ENCODE peak calls at places on chromosomes 16 and 17, in four cellular contexts. One of them, this sample, is unnamed.
A peak's percentile ranks its signal among the peaks of the same experiment; 100 is the strongest.

GRCh38 chr16:54654429-54654828 is 276.2 kb upstream of the IRX5 start:
- DNase-seq in HCT116: no peak
- DNase-seq in foreskin fibroblast: no peak
- DNase-seq in cardiac muscle cell: no peak
- DNase-seq in this sample: no peak

GRCh38 chr17:73855933-73856332 is 211.7 kb upstream of the SDK2 start:
- DNase-seq in HCT116: no peak
- DNase-seq in foreskin fibroblast: no peak
- DNase-seq in cardiac muscle cell: peak; percentile 74
- DNase-seq in this sample: no peak

GRCh38 chr17:78934681-78935418 is 9.7 kb upstream of the TIMP2 start:
- DNase-seq in cardiac muscle cell: no peak
- DNase-seq in HCT116: no peak
- DNase-seq in foreskin fibroblast: peak; percentile 45
- DNase-seq in this sample: no peak

GRCh38 chr17:71846561-71846960 is 274.3 kb upstream of the SOX9 start:
- DNase-seq in foreskin fibroblast: no peak
- DNase-seq in HCT116: no peak
- DNase-seq in cardiac muscle cell: no peak
- DNase-seq in this sample: no peak

GRCh38 chr17:29723283-29724047 is 100.8 kb upstream of the CORO6 start:
- DNase-seq in HCT116: no peak
- DNase-seq in cardiac muscle cell: no peak
- DNase-seq in foreskin fibroblast: no peak
- DNase-seq in this sample: no peak

GRCh38 chr17:72446525-72447250 is 325.9 kb downstream of the SOX9 start:
- DNase-seq in HCT116: no peak
- DNase-seq in foreskin fibroblast: no peak
- DNase-seq in cardiac muscle cell: no peak
- DNase-seq in this sample: no peak

GRCh38 chr16:89842471-89843408 is 14.5 kb downstream of the SPIRE2 start:
- DNase-seq in foreskin fibroblast: peak; percentile 59
- DNase-seq in cardiac muscle cell: peak; percentile 27
- DNase-seq in HCT116: no peak
- DNase-seq in this sample: no peak

GRCh38 chr17:13413001-13413400 is 188.7 kb downstream of the HS3ST3A1 start:
- DNase-seq in foreskin fibroblast: peak; percentile 42
- DNase-seq in HCT116: no peak
- DNase-seq in cardiac muscle cell: peak; percentile 68
- DNase-seq in this sample: no peak

GRCh38 chr17:67993998-67994361 is 2.3 kb downstream of the C17orf58 start:
- DNase-seq in HCT116: no peak
- DNase-seq in foreskin fibroblast: peak; percentile 26
- DNase-seq in cardiac muscle cell: peak; percentile 21
- DNase-seq in this sample: no peak

GRCh38 chr17:62653831-62654829 is 26.7 kb downstream of the MRC2 start:
- DNase-seq in HCT116: no peak
- DNase-seq in foreskin fibroblast: peak; percentile 95
- DNase-seq in cardiac muscle cell: peak; percentile 66
- DNase-seq in this sample: no peak

GRCh38 chr17:79775635-79776034 is 2.3 kb upstream of the CBX2 start:
- DNase-seq in cardiac muscle cell: no peak
- DNase-seq in HCT116: no peak
- DNase-seq in foreskin fibroblast: no peak
- DNase-seq in this sample: no peak

GRCh38 chr17:47388825-47389224 is 65.1 kb downstream of the EFCAB13 start:
- DNase-seq in HCT116: no peak
- DNase-seq in foreskin fibroblast: no peak
- DNase-seq in cardiac muscle cell: no peak
- DNase-seq in this sample: no peak

GRCh38 chr16:50040028-50040427 is 15.0 kb downstream of the CNEP1R1 start:
- DNase-seq in cardiac muscle cell: peak; percentile 3
- DNase-seq in HCT116: no peak
- DNase-seq in foreskin fibroblast: no peak
- DNase-seq in this sample: no peak

GRCh38 chr17:15442316-15443185 is 24.9 kb downstream of the CDRT4 start:
- DNase-seq in HCT116: no peak
- DNase-seq in foreskin fibroblast: peak; percentile 51
- DNase-seq in cardiac muscle cell: no peak
- DNase-seq in this sample: no peak

GRCh38 chr16:78444-79145 is 570 bp downstream of the MPG start:
- DNase-seq in foreskin fibroblast: peak; percentile 67
- DNase-seq in cardiac muscle cell: peak; percentile 63
- DNase-seq in HCT116: no peak
- DNase-seq in this sample: no peak

GRCh38 chr17:31687505-31688126 is 171.4 kb downstream of the COPRS start:
- DNase-seq in foreskin fibroblast: no peak
- DNase-seq in HCT116: no peak
- DNase-seq in cardiac muscle cell: no peak
- DNase-seq in this sample: peak; percentile 62

GRCh38 chr16:12208341-12209035 is 232.0 kb downstream of the SNX29 start:
- DNase-seq in cardiac muscle cell: no peak
- DNase-seq in foreskin fibroblast: peak; percentile 43
- DNase-seq in HCT116: no peak
- DNase-seq in this sample: no peak

GRCh38 chr16:51151951-51152663 is 1.0 kb upstream of the SALL1 start:
- DNase-seq in foreskin fibroblast: peak; percentile 96
- DNase-seq in HCT116: no peak
- DNase-seq in cardiac muscle cell: peak; percentile 89
- DNase-seq in this sample: no peak

DNA sequence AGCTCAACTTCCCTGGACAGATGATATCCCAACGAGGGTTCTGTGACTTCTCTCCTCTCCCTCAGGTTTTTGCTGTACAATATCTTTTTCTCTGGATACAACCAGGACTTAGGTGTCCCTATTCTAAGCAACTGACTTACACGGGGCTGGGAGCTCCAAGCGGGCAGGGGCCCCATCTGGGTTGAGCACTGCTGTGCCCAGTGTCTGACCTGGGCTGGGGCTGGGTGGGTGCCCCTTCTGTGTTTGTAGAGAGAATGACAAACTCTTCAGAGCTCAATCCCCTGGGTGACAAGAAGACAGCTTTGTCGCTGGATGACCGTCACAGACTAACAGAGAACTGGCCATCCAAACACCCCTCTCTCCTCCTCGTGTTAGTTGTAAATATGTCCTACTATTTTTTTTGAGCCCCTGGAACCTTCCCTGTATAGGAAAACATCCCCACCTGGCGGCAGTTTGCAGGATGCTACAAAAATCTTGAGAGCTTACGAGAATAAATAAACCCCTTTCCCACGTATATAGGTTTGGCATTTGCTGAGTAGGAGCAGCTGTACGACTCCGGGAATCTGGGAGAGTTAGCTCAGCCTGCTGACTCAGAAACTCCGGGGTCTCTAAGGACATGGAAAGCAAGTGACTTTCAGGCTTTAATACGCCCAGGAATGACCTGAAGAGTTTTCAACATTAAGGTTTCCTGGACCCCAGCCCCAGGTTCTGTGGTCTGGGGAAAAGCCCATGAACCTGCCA is 23.7 kb upstream of the RCVRN start:
- DNase-seq in cardiac muscle cell: peak; percentile 86
- DNase-seq in foreskin fibroblast: peak; percentile 44
- DNase-seq in HCT116: peak; percentile 66
- DNase-seq in this sample: no peak
- TF ChIP-seq CTCF in cardiac muscle cell: peak; percentile 72
- TF ChIP-seq CTCF in foreskin fibroblast: peak; percentile 66
- TF ChIP-seq CTCF in HCT116: peak; percentile 79
- TF ChIP-seq CTCF in this sample: peak; percentile 73

GRCh38 chr17:43406676-43407645 is 8.2 kb downstream of the ARL4D start:
- DNase-seq in cardiac muscle cell: peak; percentile 78
- DNase-seq in foreskin fibroblast: peak; percentile 80
- DNase-seq in HCT116: no peak
- DNase-seq in this sample: no peak
- TF ChIP-seq CTCF in cardiac muscle cell: no peak
- TF ChIP-seq CTCF in foreskin fibroblast: no peak
- TF ChIP-seq CTCF in HCT116: no peak
- TF ChIP-seq CTCF in this sample: no peak

GRCh38 chr17:81520021-81520894 is 7.7 kb upstream of the ACTG1 start:
- DNase-seq in HCT116: no peak
- DNase-seq in cardiac muscle cell: no peak
- DNase-seq in foreskin fibroblast: no peak
- DNase-seq in this sample: no peak

GRCh38 chr17:81524865-81525159 is 3.4 kb upstream of the FSCN2 start:
- DNase-seq in HCT116: no peak
- DNase-seq in foreskin fibroblast: no peak
- DNase-seq in cardiac muscle cell: no peak
- DNase-seq in this sample: no peak

GRCh38 chr17:81524063-81524864 is 3.9 kb upstream of the FSCN2 start:
- DNase-seq in HCT116: no peak
- DNase-seq in foreskin fibroblast: no peak
- DNase-seq in cardiac muscle cell: no peak
- DNase-seq in this sample: no peak

GRCh38 chr17:81522491-81523125 is 5.6 kb upstream of the FSCN2 start:
- DNase-seq in HCT116: no peak
- DNase-seq in foreskin fibroblast: no peak
- DNase-seq in cardiac muscle cell: no peak
- DNase-seq in this sample: no peak

DNA sequence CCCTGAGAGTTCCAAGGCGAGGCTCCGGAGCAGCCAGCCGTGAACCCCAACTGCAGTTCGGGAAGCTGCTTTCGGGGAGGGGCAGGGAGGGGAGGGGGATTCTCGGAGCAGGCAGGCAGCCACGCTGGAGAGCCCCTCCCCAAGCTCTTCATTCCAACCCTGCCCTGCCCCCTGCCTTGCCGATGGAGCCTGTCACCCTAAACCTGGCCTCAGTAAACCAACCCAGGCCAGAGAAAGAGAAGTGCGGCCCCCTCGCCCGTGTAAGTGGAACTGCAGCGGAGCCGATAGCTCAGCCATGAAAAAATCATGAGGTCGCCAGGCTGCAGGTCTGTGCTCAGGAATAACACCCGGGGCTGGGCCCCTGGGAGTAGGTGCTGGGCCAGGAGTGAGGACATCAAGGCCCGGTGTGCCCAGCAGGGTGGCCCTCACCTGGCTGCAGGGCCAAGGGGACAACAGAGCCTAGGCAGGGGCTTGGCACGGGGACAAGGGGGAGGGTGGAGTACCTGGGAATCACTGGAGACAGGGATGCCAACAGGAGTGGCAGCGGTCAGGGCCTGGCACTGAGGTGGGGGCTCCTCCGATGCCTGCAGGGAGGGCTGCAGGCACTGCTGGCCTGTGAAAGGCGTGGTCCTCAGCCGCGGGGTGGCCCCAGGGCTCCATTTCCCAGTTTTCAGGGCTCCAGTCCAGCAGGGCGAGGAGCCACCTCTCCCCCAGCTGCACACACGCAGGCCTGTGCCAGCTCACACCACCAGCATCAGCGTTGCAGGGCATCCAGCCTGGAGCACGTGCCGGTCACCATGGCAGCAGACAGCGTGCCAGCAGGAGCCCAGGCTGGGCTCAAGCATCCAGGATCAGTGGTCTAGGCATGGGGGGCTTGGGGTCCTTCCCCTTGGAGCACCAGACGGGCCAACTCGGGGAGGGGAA is 4.8 kb upstream of the FSCN2 start:
- DNase-seq in cardiac muscle cell: peak; percentile 54
- DNase-seq in foreskin fibroblast: peak; percentile 85
- DNase-seq in HCT116: no peak
- DNase-seq in this sample: no peak
- TF ChIP-seq CTCF in cardiac muscle cell: peak; percentile 50
- TF ChIP-seq CTCF in foreskin fibroblast: no peak
- TF ChIP-seq CTCF in HCT116: no peak
- TF ChIP-seq CTCF in this sample: no peak

GRCh38 chr16:81879625-81880024 is 100.5 kb downstream of the PLCG2 start:
- DNase-seq in cardiac muscle cell: no peak
- DNase-seq in foreskin fibroblast: no peak
- DNase-seq in HCT116: no peak
- DNase-seq in this sample: no peak
- TF ChIP-seq CTCF in cardiac muscle cell: peak; percentile 7
- TF ChIP-seq CTCF in foreskin fibroblast: no peak
- TF ChIP-seq CTCF in HCT116: peak; percentile 68
- TF ChIP-seq CTCF in this sample: no peak

DNA sequence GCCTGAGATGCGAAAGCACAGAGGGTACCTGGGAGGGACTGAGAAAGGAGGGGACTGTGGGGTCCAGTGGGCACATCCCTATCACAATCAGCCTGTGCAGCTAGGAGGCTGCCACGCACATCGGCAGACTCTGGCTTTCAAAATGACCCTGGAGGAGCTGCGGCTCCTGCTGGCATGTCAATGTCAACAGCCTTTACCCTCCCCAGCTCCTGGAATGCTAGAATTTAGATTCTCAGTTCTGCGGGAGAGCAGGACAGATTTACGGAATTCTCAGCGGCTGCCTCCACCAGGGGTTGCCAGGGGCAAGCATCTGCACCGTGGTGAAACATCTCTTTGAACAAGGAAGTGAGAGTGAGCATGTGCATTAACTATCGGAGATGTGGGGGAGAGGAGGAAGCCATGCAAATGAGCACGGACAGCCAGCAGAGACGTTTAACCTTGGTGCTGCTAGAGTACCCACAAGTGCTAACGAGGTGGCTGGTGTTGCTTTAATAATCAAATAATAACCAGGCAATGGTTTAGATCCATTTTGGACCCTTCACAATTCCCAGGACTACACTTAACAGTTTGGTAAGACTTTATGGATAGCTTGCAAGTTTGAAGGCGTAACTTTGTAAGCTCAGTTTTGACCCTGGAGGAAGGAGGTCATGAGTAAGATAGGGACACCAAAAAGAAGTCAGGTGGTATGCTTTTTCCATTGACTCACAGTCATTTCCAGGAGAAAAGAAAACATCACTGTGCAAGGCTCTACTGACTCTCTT is 54.1 kb downstream of the XYLT1 start:
- DNase-seq in cardiac muscle cell: peak; percentile 40
- DNase-seq in foreskin fibroblast: peak; percentile 72
- DNase-seq in HCT116: no peak
- DNase-seq in this sample: no peak
- TF ChIP-seq CTCF in cardiac muscle cell: peak; percentile 9
- TF ChIP-seq CTCF in foreskin fibroblast: no peak
- TF ChIP-seq CTCF in HCT116: no peak
- TF ChIP-seq CTCF in this sample: peak; percentile 34

GRCh38 chr16:79265701-79266100 is 334.8 kb downstream of the MAF start:
- DNase-seq in cardiac muscle cell: no peak
- DNase-seq in HCT116: no peak
- DNase-seq in foreskin fibroblast: no peak
- DNase-seq in this sample: no peak

GRCh38 chr16:79261944-79262552 is 338.5 kb downstream of the MAF start:
- DNase-seq in foreskin fibroblast: no peak
- DNase-seq in HCT116: no peak
- DNase-seq in cardiac muscle cell: no peak
- DNase-seq in this sample: no peak

GRCh38 chr16:79264237-79265104 is 336.1 kb downstream of the MAF start:
- DNase-seq in cardiac muscle cell: no peak
- DNase-seq in HCT116: no peak
- DNase-seq in foreskin fibroblast: no peak
- DNase-seq in this sample: no peak

GRCh38 chr16:79257958-79258490 is 342.5 kb downstream of the MAF start:
- DNase-seq in foreskin fibroblast: no peak
- DNase-seq in cardiac muscle cell: no peak
- DNase-seq in HCT116: no peak
- DNase-seq in this sample: no peak

DNA sequence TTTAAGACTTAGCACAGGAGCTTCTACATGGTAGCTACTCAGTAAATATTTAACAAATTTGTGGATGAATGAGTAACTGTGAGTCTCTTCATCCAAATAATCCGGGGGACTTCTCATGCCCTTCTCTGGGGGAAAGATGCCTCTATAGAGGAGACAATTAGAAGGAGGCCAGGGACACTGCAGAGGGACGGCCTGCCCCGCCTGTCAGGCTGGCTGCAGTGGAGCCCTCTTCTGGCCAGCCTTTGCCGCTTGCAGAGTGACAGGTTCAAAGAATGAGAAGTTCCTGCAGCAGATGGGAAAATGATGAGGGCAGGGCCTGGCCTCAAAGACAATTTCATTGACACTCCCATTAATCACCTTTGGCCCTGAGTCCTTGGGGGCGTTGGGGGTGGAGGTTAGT is 339.1 kb downstream of the MAF start:
- DNase-seq in HCT116: no peak
- DNase-seq in cardiac muscle cell: no peak
- DNase-seq in foreskin fibroblast: no peak
- DNase-seq in this sample: no peak
- TF ChIP-seq CTCF in HCT116: peak; percentile 53
- TF ChIP-seq CTCF in cardiac muscle cell: no peak
- TF ChIP-seq CTCF in foreskin fibroblast: no peak
- TF ChIP-seq CTCF in this sample: peak; percentile 41